ENCODE peak calls at places on chromosomes 3 and 15, in eight cellular contexts. O is vagina, U is thoracic aorta, I is K562, K is neuronal stem cell, H is left lung, P is pancreas, S is adrenal gland. N is an unnamed sample. For H3K36me3, the result is how much of the 10 kb centered on the place peaks cover.

GRCh38 chr15:34853001-34853758 is 57.8 kb upstream of the ACTC1 start:
- DNase-seq in K (no peak), O (no peak), I (no peak), P (no peak), U (no peak), S (no peak), H (no peak), N (no peak)

GRCh38 chr3:150106752-150107428 is 136.2 kb upstream of the PFN2 start:
- DNase-seq in O (no peak), K (peak), P (no peak), H (no peak), I (no peak), S (no peak), U (no peak), N (peak)

GRCh38 chr3:104044002-104044401 is 1322.7 kb upstream of the ALCAM start:
- DNase-seq in S (no peak), I (no peak), H (no peak), P (no peak), O (no peak), U (no peak), K (no peak), N (no peak)

GRCh38 chr15:61106044-61106834 is 122.9 kb downstream of the RORA start:
- DNase-seq in P (no peak), H (no peak), O (no peak), K (no peak), U (no peak), I (no peak), S (no peak), N (no peak)

GRCh38 chr15:41967506-41968206 is 4.7 kb downstream of the EHD4 start:
- DNase-seq in U (no peak), K (no peak), H (peak), O (peak), I (no peak), P (no peak), S (peak), N (no peak)

GRCh38 chr3:107239703-107240102 is 137.5 kb upstream of the CCDC54 start:
- DNase-seq in U (no peak), P (no peak), I (no peak), S (no peak), K (no peak), O (no peak), H (no peak), N (no peak)

GRCh38 chr15:31083394-31083790 is 18.1 kb downstream of the TRPM1 start:
- DNase-seq in U (no peak), K (no peak), P (peak), O (no peak), S (no peak), H (no peak), I (no peak), N (no peak)

GRCh38 chr3:60240558-60240957 is 1010.7 kb downstream of the FHIT start:
- DNase-seq in O (no peak), S (no peak), H (no peak), P (no peak), I (no peak), U (no peak), K (no peak), N (no peak)

GRCh38 chr3:111538687-111539086 is 3.3 kb upstream of the CD96 start:
- DNase-seq in P (no peak), S (no peak), U (no peak), I (no peak), O (no peak), H (no peak), K (no peak), N (no peak)

GRCh38 chr15:70236306-70237103 is 138.8 kb upstream of the TLE3 start:
- DNase-seq in K (no peak), O (no peak), I (no peak), H (no peak), U (no peak), S (no peak), P (no peak), N (no peak)

GRCh38 chr15:63553388-63553791 is 43.8 kb upstream of the FBXL22 start:
- DNase-seq in K (no peak), P (no peak), U (no peak), S (peak), O (no peak), I (no peak), H (peak), N (no peak)

GRCh38 chr3:61948699-61949305 is 387.4 kb downstream of the PTPRG start:
- DNase-seq in S (no peak), P (no peak), U (no peak), O (no peak), H (no peak), K (no peak), I (no peak), N (peak)

GRCh38 chr3:49411550-49411967 is 217 bp downstream of the RHOA start:
- DNase-seq in H (peak), P (peak), I (peak), S (no peak), K (no peak), U (no peak), O (no peak), N (peak)

GRCh38 chr3:146640955-146641867 is 36.1 kb upstream of the PLSCR5 start:
- DNase-seq in P (no peak), S (no peak), H (no peak), O (no peak), U (no peak), I (peak), K (peak), N (no peak)

GRCh38 chr3:88767746-88768145 is 339.7 kb upstream of the EPHA3 start:
- DNase-seq in O (no peak), K (no peak), P (no peak), I (no peak), S (no peak), H (no peak), U (no peak), N (no peak)

GRCh38 chr3:56751056-56751455 is 50.7 kb downstream of the ARHGEF3 start:
- DNase-seq in P (no peak), O (no peak), H (no peak), K (no peak), I (no peak), S (no peak), U (no peak), N (no peak)

GRCh38 chr3:86173401-86173800 is 817.5 kb downstream of the VGLL3 start:
- DNase-seq in K (no peak), P (no peak), O (no peak), U (no peak), H (no peak), I (no peak), S (no peak), N (no peak)

GRCh38 chr3:29447946-29448632 is 167.2 kb downstream of the RBMS3 start:
- DNase-seq in H (no peak), I (no peak), P (no peak), S (no peak), K (no peak), U (no peak), O (no peak), N (no peak)

GRCh38 chr3:84893211-84893610 is 65.6 kb upstream of the CADM2 start:
- DNase-seq in O (no peak), I (no peak), S (no peak), U (no peak), P (no peak), K (no peak), H (no peak), N (no peak)

GRCh38 chr3:177306252-177306651 is 109.0 kb upstream of the TBL1XR1 start:
- DNase-seq in P (no peak), I (no peak), K (no peak), H (no peak), O (no peak), S (no peak), U (no peak), N (no peak)

GRCh38 chr3:106157411-106157810 is 288.6 kb upstream of the CBLB start:
- DNase-seq in I (no peak), P (no peak), H (no peak), K (no peak), S (no peak), U (no peak), O (no peak), N (no peak)

GRCh38 chr15:70602834-70603560 is 160.4 kb downstream of the UACA start:
- DNase-seq in H (no peak), U (no peak), S (no peak), O (no peak), K (no peak), P (no peak), I (no peak), N (no peak)

GRCh38 chr3:157070186-157070585 is 89.8 kb downstream of the CCNL1 start:
- DNase-seq in H (no peak), S (no peak), O (no peak), P (no peak), I (no peak), U (no peak), K (no peak), N (no peak)

GRCh38 chr15:38699633-38700230 is 135.1 kb upstream of the RASGRP1 start:
- DNase-seq in K (peak), U (no peak), H (peak), P (peak), O (no peak), S (peak), I (peak), N (peak)

GRCh38 chr3:46006646-46007045 is 11.0 kb upstream of the FYCO1 start:
- DNase-seq in U (no peak), K (no peak), S (no peak), P (no peak), I (no peak), H (no peak), O (no peak), N (no peak)

GRCh38 chr3:189664311-189664710 is 33.1 kb downstream of the TP63 start:
- DNase-seq in H (no peak), O (no peak), U (no peak), P (no peak), I (no peak), K (no peak), S (no peak), N (no peak)

GRCh38 chr15:66294932-66295235 is 1.5 kb downstream of the DIS3L start:
- DNase-seq in P (no peak), S (no peak), O (no peak), H (no peak), I (peak), K (no peak), U (no peak), N (no peak)

GRCh38 chr3:143226678-143227291 is 107.2 kb downstream of the CHST2 start:
- DNase-seq in P (no peak), I (no peak), U (no peak), S (no peak), K (no peak), O (no peak), H (no peak), N (no peak)

GRCh38 chr15:38414351-38414750 is 39.6 kb upstream of the FAM98B start:
- DNase-seq in O (no peak), U (peak), H (peak), S (peak), I (peak), P (no peak), K (peak), N (peak)

GRCh38 chr3:45509038-45509767 is 85.3 kb upstream of the LIMD1 start:
- DNase-seq in K (no peak), H (no peak), P (no peak), S (no peak), I (no peak), O (no peak), U (no peak), N (no peak)

DNA sequence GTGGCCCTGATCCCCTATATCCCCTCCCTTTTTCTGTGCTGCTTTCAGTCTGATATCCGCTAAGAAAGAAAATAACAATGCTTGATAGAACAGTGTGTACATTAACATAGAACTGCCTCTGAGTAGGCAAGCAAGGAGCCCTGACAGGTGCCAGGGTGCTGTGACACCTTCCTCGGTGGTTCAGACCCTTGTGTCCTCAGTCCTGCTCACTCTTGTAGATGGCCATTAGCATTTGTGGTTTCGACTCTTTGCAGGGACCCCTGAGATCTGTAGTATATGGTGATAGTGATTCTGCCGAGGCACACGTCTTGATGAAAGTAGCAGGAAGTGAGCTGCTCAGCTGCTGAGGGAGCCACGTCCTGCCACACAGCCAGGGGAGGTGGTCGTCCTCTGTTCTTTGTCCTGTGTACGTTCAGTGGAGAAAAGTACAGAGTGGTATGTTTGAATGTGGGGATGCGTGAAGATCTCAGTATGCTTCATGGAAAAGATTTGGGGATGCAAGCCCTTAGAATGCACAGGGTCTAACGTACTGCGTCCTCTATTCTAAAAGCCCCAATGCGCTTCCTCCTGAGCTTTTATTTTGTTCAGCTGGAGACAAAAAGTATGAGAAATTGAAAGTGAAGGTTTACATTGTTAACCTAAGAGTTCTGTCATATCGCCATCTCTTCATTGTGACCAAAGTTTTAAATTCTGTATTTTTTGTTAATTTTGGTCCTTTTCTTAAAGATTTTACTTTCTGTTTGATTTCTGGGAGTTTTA is 35.4 kb downstream of the PXYLP1 start:
- DNase-seq in U (no peak), O (no peak), P (no peak), K (no peak), H (no peak), S (peak), I (no peak), N (no peak)
- H3K4me3 ChIP-seq in U (peak), O (peak), P (no peak), K (no peak), H (no peak), S (peak), I (no peak), N (no peak)

GRCh38 chr3:41249318-41249717 is 50.0 kb downstream of the CTNNB1 start:
- DNase-seq in H (no peak), K (no peak), I (no peak), S (no peak), P (no peak), O (no peak), U (no peak), N (no peak)

GRCh38 chr3:41247590-41247989 is 48.3 kb downstream of the CTNNB1 start:
- DNase-seq in S (no peak), U (no peak), I (no peak), O (no peak), K (no peak), P (no peak), H (no peak), N (no peak)

GRCh38 chr3:41247055-41247454 is 47.8 kb downstream of the CTNNB1 start:
- DNase-seq in H (no peak), S (no peak), O (no peak), K (no peak), I (no peak), U (no peak), P (no peak), N (no peak)

GRCh38 chr3:41251593-41251992 is 52.3 kb downstream of the CTNNB1 start:
- DNase-seq in O (no peak), U (no peak), S (no peak), P (no peak), K (no peak), I (no peak), H (no peak), N (no peak)

GRCh38 chr3:41248525-41248924 is 49.2 kb downstream of the CTNNB1 start:
- DNase-seq in O (no peak), S (no peak), I (no peak), P (no peak), U (no peak), H (no peak), K (no peak), N (no peak)
- H3K36me3 ChIP-seq in O (under half), S (under half), I (under half), P (under half), U (under half), H (under half), K (under half), N (under half)

GRCh38 chr3:5699313-5699712 is 511.8 kb downstream of the EDEM1 start:
- DNase-seq in P (no peak), O (no peak), U (no peak), S (no peak), I (no peak), H (no peak), K (no peak), N (no peak)
- H3K4me3 ChIP-seq in P (no peak), O (no peak), U (no peak), S (no peak), I (no peak), H (no peak), K (no peak), N (no peak)

GRCh38 chr15:73709241-73709640 is 25.1 kb downstream of the CD276 start:
- DNase-seq in P (no peak), I (no peak), K (no peak), S (no peak), O (no peak), U (no peak), H (no peak), N (no peak)

GRCh38 chr15:73712107-73712506 is 27.9 kb downstream of the CD276 start:
- DNase-seq in S (no peak), P (no peak), I (peak), O (no peak), U (no peak), K (no peak), H (no peak), N (no peak)

GRCh38 chr15:73710321-73710720 is 26.1 kb downstream of the CD276 start:
- DNase-seq in P (no peak), I (no peak), K (no peak), U (no peak), S (no peak), O (no peak), H (no peak), N (no peak)

GRCh38 chr15:73709671-73710070 is 25.5 kb downstream of the CD276 start:
- DNase-seq in H (no peak), P (no peak), K (no peak), S (no peak), O (no peak), U (no peak), I (no peak), N (no peak)

GRCh38 chr15:73711526-73711925 is 27.3 kb downstream of the CD276 start:
- DNase-seq in S (no peak), I (no peak), U (no peak), P (no peak), K (no peak), H (peak), O (no peak), N (no peak)
- H3K36me3 ChIP-seq in S (under half), I (under half), U (under half), P (under half), K (half or more), H (under half), O (under half), N (under half)

N was measured in BE2C.